ENCODE peak calls at places on chromosomes 3 and 15, in nine cellular contexts. U is SJSA1, J is iPS DF 6.9, A is fibroblast of lung, N is cardiac muscle cell, I is PC-3, S is right cardiac atrium, L is aorta, K is left lung. R is an unnamed sample. For H3K4me1, the result is how much of the 10 kb centered on the place peaks cover.

GRCh38 chr3:190323241-190323617 is 983 bp upstream of the CLDN1 start:
- DNase-seq in S (no peak), J (no peak), A (no peak), K (no peak), L (no peak), N (peak), I (no peak), U (peak), R (peak)

GRCh38 chr3:155352900-155353490 is 59.5 kb upstream of the STRIT1 start:
- DNase-seq in J (no peak), A (peak), S (no peak), L (no peak), U (no peak), K (no peak), I (peak), N (peak), R (peak)

GRCh38 chr3:23455084-23455483 is 252.0 kb downstream of the UBE2E2 start:
- DNase-seq in N (peak), S (no peak), K (no peak), L (no peak), I (peak), J (no peak), U (no peak), A (peak), R (peak)

GRCh38 chr3:129120254-129121004 is 1.2 kb downstream of the RAB43 start:
- DNase-seq in S (peak), J (peak), U (peak), N (peak), L (peak), A (peak), I (peak), K (peak), R (peak)

GRCh38 chr15:92643849-92644815 is 11.4 kb downstream of the FAM174B start:
- DNase-seq in I (peak), A (no peak), J (no peak), L (peak), K (no peak), U (no peak), N (no peak), S (no peak), R (no peak)

GRCh38 chr15:80556694-80557367 is 138.3 kb upstream of the ABHD17C start:
- DNase-seq in S (no peak), J (no peak), I (no peak), K (no peak), A (peak), U (no peak), L (no peak), N (peak), R (peak)

GRCh38 chr3:160372780-160373179 is 26.2 kb downstream of the IFT80 start:
- DNase-seq in J (no peak), U (no peak), I (peak), S (no peak), N (no peak), K (no peak), L (no peak), A (peak), R (peak)

GRCh38 chr3:171565133-171565532 is 104.9 kb upstream of the TNIK start:
- DNase-seq in A (no peak), K (no peak), L (no peak), S (no peak), I (peak), J (no peak), N (no peak), U (no peak), R (no peak)

GRCh38 chr3:58994746-58995330 is 55.0 kb downstream of the CFAP20DC start:
- DNase-seq in L (no peak), S (no peak), I (peak), J (peak), A (peak), K (no peak), N (peak), U (no peak), R (peak)

GRCh38 chr3:152360966-152361365 is 92.2 kb downstream of the MBNL1 start:
- DNase-seq in J (no peak), I (no peak), L (no peak), U (no peak), S (no peak), K (no peak), A (no peak), N (no peak), R (no peak)
- H3K4me1 ChIP-seq in J (under half), I (under half), L (under half), U (under half), S (under half), K (under half), A (under half), N (under half), R (under half)

GRCh38 chr3:66418432-66419052 is 82.3 kb downstream of the LRIG1 start:
- DNase-seq in N (no peak), L (peak), A (peak), U (peak), S (peak), J (no peak), K (peak), I (no peak), R (peak)
- H3K4me1 ChIP-seq in N (under half), L (under half), A (under half), U (under half), S (under half), J (under half), K (under half), I (under half), R (under half)

GRCh38 chr3:184337981-184338380 is 581 bp downstream of the FAM131A start:
- DNase-seq in S (peak), U (no peak), L (no peak), K (peak), J (no peak), N (no peak), I (no peak), A (no peak), R (no peak)

GRCh38 chr3:184338538-184338945 is 1.1 kb downstream of the FAM131A start:
- DNase-seq in J (no peak), A (peak), L (peak), I (no peak), U (no peak), K (peak), N (peak), S (peak), R (peak)

GRCh38 chr3:184337315-184337714 is at the start of gene FAM131A:
- DNase-seq in A (peak), S (peak), K (peak), L (peak), U (no peak), J (no peak), N (peak), I (no peak), R (no peak)

GRCh38 chr3:184336484-184337230 is 743 bp upstream of the FAM131A start:
- DNase-seq in S (peak), J (no peak), A (peak), U (no peak), N (peak), K (peak), I (peak), L (no peak), R (peak)

DNA sequence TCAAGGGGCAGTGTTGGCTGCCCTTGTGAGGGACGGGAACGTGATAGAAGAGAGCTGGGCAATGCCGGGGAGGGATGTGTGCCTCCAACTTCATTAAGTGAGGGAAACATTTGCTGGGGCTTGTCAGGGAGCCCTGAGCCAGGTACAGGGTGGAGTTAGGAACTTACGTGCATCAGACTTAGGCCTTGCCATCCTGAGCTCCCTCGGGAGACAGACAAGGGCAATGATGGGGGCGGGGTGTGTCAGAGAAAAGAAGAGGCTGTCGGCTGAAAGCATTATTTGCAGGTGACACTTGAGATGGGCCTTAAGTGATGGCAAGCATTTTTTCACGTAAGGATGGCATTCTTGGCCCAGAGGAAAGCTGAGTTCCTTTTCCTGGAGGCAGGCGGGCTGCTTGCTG is 1.6 kb downstream of the FAM131A start:
- DNase-seq in I (no peak), J (no peak), K (no peak), U (no peak), L (no peak), S (peak), A (no peak), N (no peak), R (no peak)
- H3K4me1 ChIP-seq in I (under half), J (under half), K (under half), U (half or more), L (under half), S (under half), A (under half), N (under half), R (half or more)

GRCh38 chr15:64858136-64858535 is 16.4 kb downstream of the PLEKHO2 start:
- DNase-seq in K (no peak), U (no peak), L (no peak), A (no peak), I (no peak), J (no peak), S (peak), N (no peak), R (no peak)
- H3K4me1 ChIP-seq in K (under half), U (half or more), L (under half), A (half or more), I (under half), J (under half), S (under half), N (under half), R (under half)

GRCh38 chr3:138010273-138010590 is 267 bp downstream of the CLDN18 start:
- DNase-seq in I (no peak), N (no peak), U (no peak), K (no peak), A (no peak), J (no peak), S (no peak), L (no peak), R (no peak)

GRCh38 chr3:138009476-138010272 is at the start of gene CLDN18:
- DNase-seq in K (peak), U (no peak), I (no peak), J (no peak), A (no peak), L (no peak), S (peak), N (peak), R (peak)

GRCh38 chr3:138011722-138012121 is 1.8 kb downstream of the CLDN18 start:
- DNase-seq in A (no peak), J (no peak), L (no peak), K (no peak), I (no peak), S (no peak), N (no peak), U (no peak), R (no peak)

GRCh38 chr3:138016065-138016464 is 6.1 kb downstream of the CLDN18 start:
- DNase-seq in S (no peak), U (no peak), L (no peak), I (no peak), N (no peak), J (no peak), A (no peak), K (no peak), R (no peak)

DNA sequence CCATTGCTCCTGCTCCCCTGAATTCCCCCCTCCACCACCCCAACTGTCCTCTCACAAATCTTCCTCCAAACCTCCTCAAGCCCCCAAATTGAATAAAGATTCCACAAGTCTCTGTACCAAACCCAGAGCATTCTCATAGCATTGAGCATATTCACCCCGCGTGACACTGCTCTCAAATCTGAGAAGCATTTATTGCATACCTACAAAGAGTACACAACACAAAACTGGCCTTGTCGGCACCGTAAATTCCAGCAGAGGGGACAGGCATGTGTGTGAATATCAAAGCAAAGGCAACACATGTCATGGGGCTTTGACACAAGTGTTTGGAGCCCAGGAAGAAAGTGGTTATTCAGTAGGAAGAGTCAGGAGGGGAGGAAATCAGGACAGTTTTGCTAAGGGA is 2.6 kb downstream of the CLDN18 start:
- DNase-seq in I (no peak), J (no peak), U (no peak), K (no peak), N (no peak), A (no peak), L (no peak), S (no peak), R (no peak)
- H3K4me1 ChIP-seq in I (under half), J (under half), U (under half), K (under half), N (under half), A (under half), L (under half), S (under half), R (under half)

GRCh38 chr15:90033448-90033847 is 32.3 kb downstream of the ZNF710 start:
- DNase-seq in N (no peak), S (no peak), K (no peak), J (no peak), U (no peak), L (no peak), A (no peak), I (no peak), R (no peak)
- H3K4me1 ChIP-seq in N (under half), S (under half), K (half or more), J (under half), U (under half), L (under half), A (under half), I (under half), R (under half)